ENCODE peak calls at places on chromosomes 12 and 14, in nine cellular contexts. J is heart left ventricle, U is transverse colon, T is Peyer's patch, H is right lobe of liver, F is body of pancreas, K is esophagus squamous epithelium, P is gastrocnemius medialis, W is breast epithelium. C is an unnamed sample.

GRCh38 chr14:80536456-80536855 is 325.2 kb upstream of the DIO2 start:
- DNase-seq in T (no peak), W (no peak), F (no peak), U (no peak), J (no peak), H (no peak), K (no peak), P (no peak), C (no peak)

GRCh38 chr14:20516921-20517320 is 11.6 kb downstream of the RNASE10 start:
- DNase-seq in F (no peak), K (no peak), W (no peak), J (no peak), H (no peak), U (no peak), P (no peak), T (no peak), C (no peak)

GRCh38 chr12:67193705-67194104 is 75.5 kb upstream of the CAND1 start:
- DNase-seq in J (no peak), H (no peak), F (no peak), P (no peak), K (no peak), W (no peak), T (no peak), U (no peak), C (no peak)

GRCh38 chr12:108828774-108829173 is 28.6 kb downstream of the SSH1 start:
- DNase-seq in T (no peak), F (no peak), U (no peak), J (no peak), P (no peak), H (no peak), W (no peak), K (no peak), C (no peak)

GRCh38 chr14:85131523-85131922 is 398.4 kb upstream of the FLRT2 start:
- DNase-seq in U (no peak), P (no peak), F (peak; percentile 70), J (no peak), H (no peak), T (no peak), K (no peak), W (no peak), C (no peak)

GRCh38 chr12:52074656-52075408 is 4.7 kb upstream of the SMIM41 start:
- DNase-seq in H (no peak), K (no peak), W (no peak), J (no peak), F (no peak), U (no peak), P (no peak), T (no peak), C (no peak)

GRCh38 chr14:106681161-106681955 is 1155.0 kb downstream of the TMEM121 start:
- DNase-seq in P (no peak), H (no peak), K (no peak), T (no peak), W (no peak), F (no peak), U (no peak), J (no peak), C (no peak)

GRCh38 chr12:95543305-95543704 is 8.0 kb downstream of the USP44 start:
- DNase-seq in W (no peak), K (no peak), U (no peak), F (no peak), P (no peak), J (no peak), T (no peak), H (no peak), C (no peak)

GRCh38 chr12:3487027-3487426 is 4.0 kb upstream of the PRMT8 start:
- DNase-seq in F (no peak), W (no peak), T (no peak), P (no peak), H (no peak), K (no peak), U (no peak), J (no peak), C (no peak)

GRCh38 chr12:94815958-94816357 is 165.6 kb upstream of the TMCC3 start:
- DNase-seq in W (no peak), P (no peak), T (peak; percentile 50), F (no peak), U (no peak), K (no peak), H (no peak), J (no peak), C (no peak)

GRCh38 chr14:54567224-54567633 is 301 bp downstream of the SAMD4A start:
- DNase-seq in T (no peak), H (peak; percentile 61), F (no peak), W (no peak), U (peak; percentile 34), K (no peak), J (peak; percentile 37), P (no peak), C (peak; percentile 91)

GRCh38 chr14:94394594-94395305 is 6.3 kb upstream of the SERPINA1 start:
- DNase-seq in T (peak; percentile 56), P (peak; percentile 32), F (no peak), H (peak; percentile 89), J (peak; percentile 41), W (no peak), U (peak; percentile 33), K (no peak), C (peak; percentile 51)

GRCh38 chr14:69771136-69771535 is 4.2 kb downstream of the SRSF5 start:
- DNase-seq in W (no peak), P (no peak), T (no peak), F (no peak), U (no peak), J (no peak), H (no peak), K (no peak), C (no peak)

GRCh38 chr12:68334136-68334535 is 2.0 kb upstream of the MDM1 start:
- DNase-seq in T (no peak), J (no peak), P (no peak), F (no peak), H (no peak), U (peak; percentile 36), W (no peak), K (no peak), C (no peak)

GRCh38 chr12:52280796-52281560 is 6.5 kb downstream of the KRT86 start:
- DNase-seq in W (peak; percentile 85), P (peak; percentile 18), H (no peak), J (peak; percentile 67), K (no peak), T (peak; percentile 7), F (peak; percentile 56), U (peak; percentile 39), C (peak; percentile 95)

GRCh38 chr12:6086316-6086715 is 38.2 kb downstream of the VWF start:
- DNase-seq in J (no peak), P (no peak), T (no peak), W (no peak), F (no peak), H (no peak), U (no peak), K (no peak), C (peak; percentile 36)

GRCh38 chr14:94173471-94173884 is 644 bp upstream of the PPP4R4 start:
- DNase-seq in J (no peak), P (no peak), U (peak; percentile 11), T (peak; percentile 50), F (peak; percentile 25), K (no peak), W (no peak), H (no peak), C (no peak)

GRCh38 chr12:27332407-27333310 is at the start of gene BMAL2:
- DNase-seq in W (no peak), K (no peak), J (peak; percentile 27), H (peak; percentile 56), F (peak; percentile 36), T (peak; percentile 48), P (no peak), U (peak; percentile 47), C (no peak)

DNA sequence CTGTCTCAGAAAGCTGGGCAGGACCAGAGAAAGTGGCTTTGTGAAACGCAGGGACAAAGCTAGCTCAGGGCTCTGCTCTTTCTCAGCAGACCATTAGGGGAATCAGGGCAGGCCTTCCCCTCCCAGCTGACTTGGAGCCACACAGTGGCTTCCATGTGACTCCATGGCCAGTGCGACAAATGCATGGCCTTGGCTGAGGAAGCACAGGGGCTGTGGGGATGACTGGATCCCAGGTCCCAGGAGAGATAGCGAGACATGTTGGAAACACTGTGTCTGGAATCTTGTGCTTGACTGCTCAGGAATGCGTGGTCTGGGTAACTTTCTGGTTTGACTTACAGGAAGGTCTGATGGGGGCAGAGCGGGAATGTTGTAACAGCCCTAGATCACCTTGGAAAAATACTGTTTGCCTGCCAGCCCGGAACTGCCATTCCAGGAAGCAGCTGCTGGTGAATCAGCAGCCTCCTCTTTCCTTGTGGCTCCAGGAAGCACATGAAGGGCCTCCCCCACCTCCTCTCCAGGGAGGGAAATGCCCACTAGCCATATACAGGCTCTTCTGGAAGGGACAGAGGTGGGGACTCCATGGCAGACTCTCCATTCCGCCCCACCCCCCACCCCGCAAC is 133.5 kb upstream of the HIF1A start:
- DNase-seq in U (peak; percentile 79), F (peak; percentile 75), K (peak; percentile 22), P (peak; percentile 65), T (peak; percentile 79), W (peak; percentile 74), J (peak; percentile 78), H (peak; percentile 75), C (peak; percentile 93)
- TF ChIP-seq CTCF in U (no peak), F (no peak), K (no peak), P (no peak), T (no peak), W (no peak), J (no peak), H (no peak), C (no peak)

GRCh38 chr14:67816326-67817009 is at the start of gene ZFYVE26:
- DNase-seq in U (peak; percentile 94), T (peak; percentile 97), P (peak; percentile 94), H (peak; percentile 94), J (peak; percentile 94), F (peak; percentile 93), W (peak; percentile 90), K (peak; percentile 68), C (peak; percentile 98)
- TF ChIP-seq POLR2A in U (peak; percentile 61), T (no peak), P (peak; percentile 15), H (peak; percentile 61), J (peak; percentile 59), F (peak; percentile 12), W (peak; percentile 40), K (peak; percentile 50), C (no peak)

DNA sequence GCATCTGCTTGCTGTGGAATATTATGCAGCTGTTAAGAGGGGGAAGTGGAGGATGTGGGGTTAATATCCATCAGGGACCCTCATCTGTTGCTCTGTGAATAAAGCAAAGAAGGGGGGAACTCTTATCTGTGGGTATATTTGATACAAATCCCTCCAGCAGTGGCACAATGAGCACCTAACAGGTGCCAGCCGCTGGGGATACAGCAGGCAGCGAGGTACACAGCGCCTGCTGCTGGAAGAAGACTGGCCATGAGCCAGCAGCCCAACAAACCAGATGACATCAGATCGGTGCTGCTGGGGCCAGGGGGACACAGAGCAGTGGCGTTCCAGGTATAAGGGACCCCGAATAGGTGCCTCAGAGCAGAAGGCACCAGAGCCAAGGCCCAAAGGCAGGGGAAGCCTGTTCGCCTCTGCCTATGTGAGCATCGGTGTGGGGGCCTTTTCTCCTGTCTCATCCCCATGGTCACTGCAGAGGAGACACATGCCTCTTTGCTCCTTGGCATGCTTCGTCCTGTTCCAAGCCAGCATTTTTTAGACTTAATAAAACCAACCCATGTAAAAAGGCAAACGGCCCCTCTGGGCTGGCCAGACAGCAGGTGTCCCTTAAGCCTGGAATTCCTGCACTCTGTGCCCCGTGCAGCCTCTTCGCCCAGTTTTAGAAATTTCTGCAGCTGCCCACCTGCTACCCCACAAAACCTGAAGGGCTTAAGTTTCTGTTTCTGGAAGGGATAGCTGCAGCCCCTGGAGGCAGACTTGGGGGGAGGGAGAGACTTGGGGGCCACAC is 1.6 kb upstream of the CKB start:
- DNase-seq in J (no peak), W (no peak), F (no peak), K (no peak), P (no peak), T (no peak), U (no peak), H (no peak), C (no peak)
- H3K4me3 ChIP-seq in J (no peak overlapping the region), W (no peak overlapping the region), F (no peak overlapping the region), K (no peak overlapping the region), P (no peak overlapping the region), T (no peak overlapping the region), U (no peak overlapping the region), H (no peak overlapping the region), C (no peak overlapping the region)

GRCh38 chr14:73634333-73634833 is 10.4 kb upstream of the DNAL1 start:
- DNase-seq in F (no peak), K (no peak), J (no peak), U (peak; percentile 55), T (peak; percentile 58), H (no peak), P (peak; percentile 7), W (no peak), C (no peak)
- TF ChIP-seq CTCF in F (peak; percentile 18), K (peak; percentile 9), J (peak; percentile 52), U (peak; percentile 24), T (no peak), H (peak; percentile 29), P (no peak), W (no peak), C (no peak)